ENCODE peak calls at places on chromosomes 12 and 14, in nine cellular contexts. One of them, this sample, is unnamed.

GRCh38 chr12:124736115-124737039 is 127.3 kb downstream of the SCARB1 start:
- DNase-seq in fibroblast of lung: no peak
- DNase-seq in right lobe of liver: no peak
- DNase-seq in brain microvascular endothelial cell: no peak
- DNase-seq in foreskin fibroblast: no peak
- DNase-seq in H1: no peak
- DNase-seq in GM20000: no peak
- DNase-seq in ovary: no peak
- DNase-seq in A673: no peak
- DNase-seq in this sample: no peak

GRCh38 chr14:42869681-42870080 is 1263.0 kb downstream of the LRFN5 start:
- DNase-seq in fibroblast of lung: peak
- DNase-seq in right lobe of liver: no peak
- DNase-seq in brain microvascular endothelial cell: no peak
- DNase-seq in foreskin fibroblast: peak
- DNase-seq in H1: no peak
- DNase-seq in GM20000: no peak
- DNase-seq in ovary: no peak
- DNase-seq in A673: no peak
- DNase-seq in this sample: peak

GRCh38 chr12:125092872-125093680 is 27.8 kb downstream of the AACS start:
- DNase-seq in fibroblast of lung: peak
- DNase-seq in right lobe of liver: no peak
- DNase-seq in brain microvascular endothelial cell: peak
- DNase-seq in foreskin fibroblast: peak
- DNase-seq in H1: no peak
- DNase-seq in GM20000: no peak
- DNase-seq in ovary: no peak
- DNase-seq in A673: no peak
- DNase-seq in this sample: no peak

GRCh38 chr14:106491851-106492250 is 965.5 kb downstream of the TMEM121 start:
- DNase-seq in fibroblast of lung: no peak
- DNase-seq in right lobe of liver: no peak
- DNase-seq in brain microvascular endothelial cell: no peak
- DNase-seq in foreskin fibroblast: no peak
- DNase-seq in H1: no peak
- DNase-seq in GM20000: no peak
- DNase-seq in ovary: no peak
- DNase-seq in A673: peak
- DNase-seq in this sample: no peak

GRCh38 chr14:37230551-37231194 is 32.9 kb downstream of the MIPOL1 start:
- DNase-seq in fibroblast of lung: peak
- DNase-seq in right lobe of liver: no peak
- DNase-seq in brain microvascular endothelial cell: peak
- DNase-seq in foreskin fibroblast: peak
- DNase-seq in H1: no peak
- DNase-seq in GM20000: peak
- DNase-seq in ovary: no peak
- DNase-seq in A673: peak
- DNase-seq in this sample: peak

GRCh38 chr14:72613196-72613974 is 280.5 kb downstream of the DPF3 start:
- DNase-seq in fibroblast of lung: peak
- DNase-seq in right lobe of liver: peak
- DNase-seq in brain microvascular endothelial cell: no peak
- DNase-seq in foreskin fibroblast: peak
- DNase-seq in H1: no peak
- DNase-seq in GM20000: no peak
- DNase-seq in ovary: peak
- DNase-seq in A673: no peak
- DNase-seq in this sample: no peak

GRCh38 chr12:109739747-109740693 is 26.4 kb downstream of the FAM222A start:
- DNase-seq in fibroblast of lung: no peak
- DNase-seq in right lobe of liver: peak
- DNase-seq in brain microvascular endothelial cell: no peak
- DNase-seq in foreskin fibroblast: no peak
- DNase-seq in H1: no peak
- DNase-seq in GM20000: no peak
- DNase-seq in ovary: no peak
- DNase-seq in A673: peak
- DNase-seq in this sample: no peak

GRCh38 chr14:105907276-105907675 is 380.9 kb downstream of the TMEM121 start:
- DNase-seq in fibroblast of lung: no peak
- DNase-seq in right lobe of liver: no peak
- DNase-seq in brain microvascular endothelial cell: no peak
- DNase-seq in foreskin fibroblast: no peak
- DNase-seq in H1: no peak
- DNase-seq in GM20000: no peak
- DNase-seq in ovary: no peak
- DNase-seq in A673: no peak
- DNase-seq in this sample: no peak

GRCh38 chr14:61418749-61419148 is 97.4 kb downstream of the PRKCH start:
- DNase-seq in fibroblast of lung: no peak
- DNase-seq in right lobe of liver: no peak
- DNase-seq in brain microvascular endothelial cell: no peak
- DNase-seq in foreskin fibroblast: no peak
- DNase-seq in H1: no peak
- DNase-seq in GM20000: no peak
- DNase-seq in ovary: no peak
- DNase-seq in A673: no peak
- DNase-seq in this sample: peak

GRCh38 chr14:47539065-47539464 is 136.3 kb downstream of the MDGA2 start:
- DNase-seq in fibroblast of lung: no peak
- DNase-seq in right lobe of liver: no peak
- DNase-seq in brain microvascular endothelial cell: peak
- DNase-seq in foreskin fibroblast: no peak
- DNase-seq in H1: peak
- DNase-seq in GM20000: no peak
- DNase-seq in ovary: no peak
- DNase-seq in A673: peak
- DNase-seq in this sample: peak
- TF ChIP-seq CTCF in fibroblast of lung: no peak
- TF ChIP-seq CTCF in right lobe of liver: peak
- TF ChIP-seq CTCF in brain microvascular endothelial cell: peak
- TF ChIP-seq CTCF in foreskin fibroblast: no peak
- TF ChIP-seq CTCF in H1: no peak
- TF ChIP-seq CTCF in GM20000: no peak
- TF ChIP-seq CTCF in ovary: no peak
- TF ChIP-seq CTCF in A673: peak
- TF ChIP-seq CTCF in this sample: peak

GRCh38 chr12:132480620-132481132 is 9.3 kb upstream of the FBRSL1 start:
- DNase-seq in fibroblast of lung: no peak
- DNase-seq in right lobe of liver: no peak
- DNase-seq in brain microvascular endothelial cell: no peak
- DNase-seq in foreskin fibroblast: no peak
- DNase-seq in H1: no peak
- DNase-seq in GM20000: no peak
- DNase-seq in ovary: no peak
- DNase-seq in A673: no peak
- DNase-seq in this sample: no peak
- TF ChIP-seq CTCF in fibroblast of lung: no peak
- TF ChIP-seq CTCF in right lobe of liver: no peak
- TF ChIP-seq CTCF in brain microvascular endothelial cell: no peak
- TF ChIP-seq CTCF in foreskin fibroblast: no peak
- TF ChIP-seq CTCF in H1: no peak
- TF ChIP-seq CTCF in GM20000: no peak
- TF ChIP-seq CTCF in ovary: no peak
- TF ChIP-seq CTCF in A673: no peak
- TF ChIP-seq CTCF in this sample: no peak

GRCh38 chr14:23352506-23353432 is at the start of gene SLC22A17:
- DNase-seq in fibroblast of lung: peak
- DNase-seq in right lobe of liver: peak
- DNase-seq in brain microvascular endothelial cell: peak
- DNase-seq in foreskin fibroblast: peak
- DNase-seq in H1: no peak
- DNase-seq in GM20000: no peak
- DNase-seq in ovary: peak
- DNase-seq in A673: peak
- DNase-seq in this sample: peak
- TF ChIP-seq CTCF in fibroblast of lung: peak
- TF ChIP-seq CTCF in right lobe of liver: no peak
- TF ChIP-seq CTCF in brain microvascular endothelial cell: peak
- TF ChIP-seq CTCF in foreskin fibroblast: peak
- TF ChIP-seq CTCF in H1: peak
- TF ChIP-seq CTCF in GM20000: no peak
- TF ChIP-seq CTCF in ovary: no peak
- TF ChIP-seq CTCF in A673: no peak
- TF ChIP-seq CTCF in this sample: no peak

GRCh38 chr14:65159281-65160062 is 57.2 kb upstream of the MAX start:
- DNase-seq in fibroblast of lung: no peak
- DNase-seq in right lobe of liver: no peak
- DNase-seq in brain microvascular endothelial cell: no peak
- DNase-seq in foreskin fibroblast: no peak
- DNase-seq in H1: no peak
- DNase-seq in GM20000: peak
- DNase-seq in ovary: no peak
- DNase-seq in A673: no peak
- DNase-seq in this sample: no peak
- TF ChIP-seq CTCF in fibroblast of lung: no peak
- TF ChIP-seq CTCF in right lobe of liver: no peak
- TF ChIP-seq CTCF in brain microvascular endothelial cell: no peak
- TF ChIP-seq CTCF in foreskin fibroblast: no peak
- TF ChIP-seq CTCF in H1: no peak
- TF ChIP-seq CTCF in GM20000: no peak
- TF ChIP-seq CTCF in ovary: no peak
- TF ChIP-seq CTCF in A673: no peak
- TF ChIP-seq CTCF in this sample: no peak

This sample was measured in astrocyte of the cerebellum.